ENCODE peak calls at places on chromosomes 7 and 10, in eight cellular contexts. One of them, this sample, is unnamed.

GRCh38 chr10:25933653-25934608 is at the start of gene MYO3A:
- DNase-seq in body of pancreas: peak
- DNase-seq in foreskin fibroblast: no peak
- DNase-seq in fibroblast of lung: no peak
- DNase-seq in tibial artery: no peak
- DNase-seq in neural progenitor cell: peak
- DNase-seq in cardiac muscle cell: peak
- DNase-seq in A549: no peak
- DNase-seq in this sample: no peak

GRCh38 chr10:71390435-71390820 is 6.3 kb upstream of the CDH23 start:
- DNase-seq in body of pancreas: no peak
- DNase-seq in foreskin fibroblast: no peak
- DNase-seq in fibroblast of lung: no peak
- DNase-seq in tibial artery: no peak
- DNase-seq in neural progenitor cell: no peak
- DNase-seq in cardiac muscle cell: no peak
- DNase-seq in A549: no peak
- DNase-seq in this sample: no peak

GRCh38 chr10:90968448-90969086 is 47.7 kb upstream of the ANKRD1 start:
- DNase-seq in body of pancreas: no peak
- DNase-seq in foreskin fibroblast: peak
- DNase-seq in fibroblast of lung: peak
- DNase-seq in tibial artery: no peak
- DNase-seq in neural progenitor cell: no peak
- DNase-seq in cardiac muscle cell: no peak
- DNase-seq in A549: no peak
- DNase-seq in this sample: no peak

GRCh38 chr7:27723086-27723485 is 16.9 kb upstream of the TAX1BP1 start:
- DNase-seq in body of pancreas: peak
- DNase-seq in foreskin fibroblast: peak
- DNase-seq in fibroblast of lung: peak
- DNase-seq in tibial artery: no peak
- DNase-seq in neural progenitor cell: no peak
- DNase-seq in cardiac muscle cell: no peak
- DNase-seq in A549: no peak
- DNase-seq in this sample: no peak

GRCh38 chr7:108875139-108875538 is 305.5 kb downstream of the DNAJB9 start:
- DNase-seq in body of pancreas: no peak
- DNase-seq in foreskin fibroblast: peak
- DNase-seq in fibroblast of lung: peak
- DNase-seq in tibial artery: no peak
- DNase-seq in neural progenitor cell: no peak
- DNase-seq in cardiac muscle cell: no peak
- DNase-seq in A549: no peak
- DNase-seq in this sample: no peak

GRCh38 chr10:11760861-11761260 is 18.7 kb downstream of the ECHDC3 start:
- DNase-seq in body of pancreas: no peak
- DNase-seq in foreskin fibroblast: no peak
- DNase-seq in fibroblast of lung: no peak
- DNase-seq in tibial artery: no peak
- DNase-seq in neural progenitor cell: no peak
- DNase-seq in cardiac muscle cell: no peak
- DNase-seq in A549: no peak
- DNase-seq in this sample: no peak

GRCh38 chr10:104099274-104099673 is 13.6 kb upstream of the COL17A1 start:
- DNase-seq in body of pancreas: no peak
- DNase-seq in foreskin fibroblast: peak
- DNase-seq in fibroblast of lung: peak
- DNase-seq in tibial artery: no peak
- DNase-seq in neural progenitor cell: no peak
- DNase-seq in cardiac muscle cell: no peak
- DNase-seq in A549: no peak
- DNase-seq in this sample: no peak

GRCh38 chr7:74311305-74311744 is 22.1 kb downstream of the CLIP2 start:
- DNase-seq in body of pancreas: no peak
- DNase-seq in foreskin fibroblast: peak
- DNase-seq in fibroblast of lung: no peak
- DNase-seq in tibial artery: no peak
- DNase-seq in neural progenitor cell: no peak
- DNase-seq in cardiac muscle cell: no peak
- DNase-seq in A549: no peak
- DNase-seq in this sample: no peak

GRCh38 chr7:21767300-21767900 is 178.3 kb downstream of the CDCA7L start:
- DNase-seq in body of pancreas: peak
- DNase-seq in foreskin fibroblast: peak
- DNase-seq in fibroblast of lung: peak
- DNase-seq in tibial artery: no peak
- DNase-seq in neural progenitor cell: peak
- DNase-seq in cardiac muscle cell: peak
- DNase-seq in A549: peak
- DNase-seq in this sample: peak

GRCh38 chr7:108222236-108222892 is 92.2 kb upstream of the LAMB4 start:
- DNase-seq in body of pancreas: no peak
- DNase-seq in foreskin fibroblast: peak
- DNase-seq in fibroblast of lung: peak
- DNase-seq in tibial artery: no peak
- DNase-seq in neural progenitor cell: no peak
- DNase-seq in cardiac muscle cell: peak
- DNase-seq in A549: no peak
- DNase-seq in this sample: no peak

GRCh38 chr10:69696073-69696731 is 66.2 kb downstream of the FAM241B start:
- DNase-seq in body of pancreas: peak
- DNase-seq in foreskin fibroblast: peak
- DNase-seq in fibroblast of lung: peak
- DNase-seq in tibial artery: no peak
- DNase-seq in neural progenitor cell: peak
- DNase-seq in cardiac muscle cell: peak
- DNase-seq in A549: peak
- DNase-seq in this sample: no peak
- TF ChIP-seq CTCF in body of pancreas: peak
- TF ChIP-seq CTCF in foreskin fibroblast: peak
- TF ChIP-seq CTCF in fibroblast of lung: peak
- TF ChIP-seq CTCF in tibial artery: peak
- TF ChIP-seq CTCF in neural progenitor cell: peak
- TF ChIP-seq CTCF in cardiac muscle cell: peak
- TF ChIP-seq CTCF in A549: peak
- TF ChIP-seq CTCF in this sample: peak

DNA sequence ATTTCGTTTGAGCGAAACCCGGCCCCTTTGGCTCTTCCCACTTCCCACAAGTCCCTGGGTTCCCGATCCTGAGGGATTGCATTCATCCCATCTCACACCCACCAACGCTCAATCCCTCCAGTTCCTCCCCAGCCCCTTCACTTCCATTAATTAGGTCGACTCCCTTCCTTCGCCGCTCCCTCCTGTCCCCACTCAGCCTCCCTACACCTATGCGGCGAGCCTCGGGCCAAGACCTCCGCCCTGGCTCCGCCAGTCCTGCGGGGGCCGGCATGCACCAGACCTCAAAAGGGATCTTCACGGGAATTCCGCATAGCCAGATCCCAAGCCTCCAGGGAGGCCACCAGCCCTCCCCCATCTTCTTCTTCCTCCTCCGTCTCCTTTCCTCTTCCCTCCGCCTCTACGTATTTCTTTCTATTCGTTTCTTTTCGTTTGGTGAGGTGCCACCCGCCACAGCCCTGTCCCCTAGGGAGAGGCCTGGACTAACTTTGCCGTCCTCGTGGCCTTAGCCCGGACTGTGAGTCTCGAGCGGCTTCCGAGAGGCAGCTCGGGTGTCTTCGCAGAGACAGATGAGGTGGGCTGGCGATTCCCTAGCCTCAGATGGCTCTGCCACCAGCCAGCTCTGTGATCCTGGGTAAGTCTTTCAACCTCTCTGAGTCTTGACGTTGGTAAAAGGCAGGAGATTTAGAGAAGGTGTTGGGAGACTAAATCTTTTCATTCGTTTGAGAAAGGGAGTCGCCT is 8.0 kb upstream of the LBX1 start:
- DNase-seq in body of pancreas: no peak
- DNase-seq in foreskin fibroblast: no peak
- DNase-seq in fibroblast of lung: peak
- DNase-seq in tibial artery: no peak
- DNase-seq in neural progenitor cell: peak
- DNase-seq in cardiac muscle cell: peak
- DNase-seq in A549: no peak
- DNase-seq in this sample: no peak
- H3K4me3 ChIP-seq in body of pancreas: no peak
- H3K4me3 ChIP-seq in foreskin fibroblast: no peak
- H3K4me3 ChIP-seq in fibroblast of lung: no peak
- H3K4me3 ChIP-seq in tibial artery: no peak
- H3K4me3 ChIP-seq in neural progenitor cell: peak
- H3K4me3 ChIP-seq in cardiac muscle cell: no peak
- H3K4me3 ChIP-seq in A549: no peak
- H3K4me3 ChIP-seq in this sample: no peak

GRCh38 chr7:135525426-135525825 is 15.5 kb upstream of the CNOT4 start:
- DNase-seq in body of pancreas: no peak
- DNase-seq in foreskin fibroblast: no peak
- DNase-seq in fibroblast of lung: no peak
- DNase-seq in tibial artery: no peak
- DNase-seq in neural progenitor cell: no peak
- DNase-seq in cardiac muscle cell: no peak
- DNase-seq in A549: no peak
- DNase-seq in this sample: no peak
- TF ChIP-seq CTCF in body of pancreas: no peak
- TF ChIP-seq CTCF in foreskin fibroblast: no peak
- TF ChIP-seq CTCF in fibroblast of lung: no peak
- TF ChIP-seq CTCF in tibial artery: no peak
- TF ChIP-seq CTCF in neural progenitor cell: no peak
- TF ChIP-seq CTCF in cardiac muscle cell: no peak
- TF ChIP-seq CTCF in A549: no peak
- TF ChIP-seq CTCF in this sample: no peak

DNA sequence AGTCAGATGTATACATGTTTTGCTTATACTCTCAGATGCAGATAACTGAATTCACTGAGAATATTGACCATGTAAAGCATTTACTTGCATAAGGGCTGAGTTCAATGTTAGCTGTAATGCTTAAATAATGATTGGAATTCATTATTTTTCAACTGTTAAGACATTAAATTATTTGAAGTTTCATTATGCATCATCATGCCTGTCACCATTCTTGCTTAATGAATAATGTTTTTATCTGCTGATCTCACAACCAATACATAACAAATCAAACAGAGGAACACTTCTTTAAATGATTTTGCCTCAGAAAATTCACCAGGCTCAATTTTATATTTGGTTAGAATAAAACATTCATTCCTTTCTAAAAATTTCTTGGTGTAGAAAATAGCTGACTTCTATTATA is 233.4 kb downstream of the GPR37 start:
- DNase-seq in body of pancreas: no peak
- DNase-seq in foreskin fibroblast: peak
- DNase-seq in fibroblast of lung: peak
- DNase-seq in tibial artery: no peak
- DNase-seq in neural progenitor cell: no peak
- DNase-seq in cardiac muscle cell: no peak
- DNase-seq in A549: no peak
- DNase-seq in this sample: no peak
- H3K4me3 ChIP-seq in body of pancreas: no peak
- H3K4me3 ChIP-seq in foreskin fibroblast: no peak
- H3K4me3 ChIP-seq in fibroblast of lung: no peak
- H3K4me3 ChIP-seq in tibial artery: no peak
- H3K4me3 ChIP-seq in neural progenitor cell: no peak
- H3K4me3 ChIP-seq in cardiac muscle cell: no peak
- H3K4me3 ChIP-seq in A549: no peak
- H3K4me3 ChIP-seq in this sample: no peak

This sample was measured in GM12864.